ENCODE peak calls at places on chromosomes 7 and 10, in nine cellular contexts. F, E, D, I, P, M, X, Z and J are unnamed samples. For H3K9me3, the result is how much of the 10 kb centered on the place peaks cover.

GRCh38 chr7:87934699-87935372 is 785 bp downstream of the ADAM22 start:
- DNase-seq in M (peak), E (peak), X (peak), F (no peak), I (no peak), P (no peak), D (peak), Z (no peak), J (no peak)

GRCh38 chr10:116715396-116715795 is 27.0 kb downstream of the HSPA12A start:
- DNase-seq in X (no peak), M (no peak), Z (no peak), P (no peak), F (no peak), I (no peak), E (no peak), D (no peak), J (no peak)

GRCh38 chr10:62858364-62858763 is 42.2 kb upstream of the EGR2 start:
- DNase-seq in F (no peak), E (peak), X (no peak), Z (no peak), I (no peak), P (peak), D (peak), M (no peak), J (peak)

GRCh38 chr10:127998517-127999144 is 91.7 kb downstream of the PTPRE start:
- DNase-seq in P (no peak), Z (no peak), I (no peak), X (no peak), M (no peak), D (no peak), F (no peak), E (no peak), J (no peak)

GRCh38 chr7:20991544-20991943 is 204.9 kb upstream of the SP8 start:
- DNase-seq in D (no peak), X (no peak), I (no peak), Z (no peak), E (no peak), M (peak), F (no peak), P (no peak), J (no peak)

GRCh38 chr10:67943917-67944316 is 59.5 kb downstream of the SIRT1 start:
- DNase-seq in D (no peak), M (no peak), X (no peak), F (no peak), E (no peak), Z (no peak), P (no peak), I (no peak), J (no peak)

GRCh38 chr7:132368246-132368900 is 207.9 kb downstream of the PLXNA4 start:
- DNase-seq in D (no peak), P (no peak), Z (peak), I (no peak), X (no peak), E (no peak), M (no peak), F (no peak), J (no peak)

GRCh38 chr7:19060870-19061269 is 56.6 kb downstream of the TWIST1 start:
- DNase-seq in I (no peak), D (peak), Z (no peak), M (peak), F (no peak), E (peak), P (peak), X (no peak), J (no peak)

GRCh38 chr7:90995996-90996395 is 268.2 kb upstream of the FZD1 start:
- DNase-seq in E (no peak), P (no peak), X (no peak), D (no peak), F (no peak), M (no peak), I (no peak), Z (no peak), J (no peak)

GRCh38 chr7:95427123-95427522 is 7.7 kb downstream of the PON2 start:
- DNase-seq in D (no peak), I (no peak), E (no peak), M (no peak), Z (no peak), X (no peak), F (no peak), P (no peak), J (no peak)

GRCh38 chr7:96739609-96740008 is 30.0 kb upstream of the SEM1 start:
- DNase-seq in P (no peak), I (no peak), Z (no peak), F (no peak), E (no peak), X (no peak), D (no peak), M (no peak), J (no peak)

GRCh38 chr10:89217057-89217990 is 10.2 kb upstream of the CH25H start:
- DNase-seq in D (peak), M (peak), F (peak), E (peak), P (peak), X (peak), I (peak), Z (peak), J (peak)

GRCh38 chr10:5561704-5562645 is 37.2 kb downstream of the CALML3 start:
- DNase-seq in D (no peak), E (no peak), I (no peak), F (peak), Z (no peak), P (no peak), X (no peak), M (no peak), J (no peak)

GRCh38 chr7:16951483-16952080 is 69.8 kb upstream of the AGR3 start:
- DNase-seq in P (no peak), M (peak), F (no peak), X (no peak), E (no peak), Z (no peak), I (no peak), D (peak), J (no peak)

GRCh38 chr7:99990417-99990816 is 14.6 kb upstream of the AZGP1 start:
- DNase-seq in D (no peak), P (no peak), Z (no peak), I (no peak), E (no peak), F (no peak), X (no peak), M (no peak), J (no peak)

GRCh38 chr7:104922187-104923009 is 91.6 kb upstream of the KMT2E start:
- DNase-seq in E (peak), I (no peak), D (peak), F (no peak), X (no peak), Z (peak), M (no peak), P (peak), J (no peak)

GRCh38 chr7:102322202-102322715 is 34.0 kb downstream of the SPDYE6 start:
- DNase-seq in Z (no peak), I (no peak), X (no peak), F (no peak), D (no peak), E (peak), P (no peak), M (no peak), J (no peak)

GRCh38 chr7:49500741-49501140 is 272.7 kb upstream of the VWC2 start:
- DNase-seq in F (no peak), M (no peak), D (no peak), E (no peak), X (no peak), I (no peak), Z (no peak), P (no peak), J (no peak)
- H3K4me3 ChIP-seq in F (no peak), M (no peak), D (no peak), E (no peak), X (no peak), I (no peak), Z (no peak), P (no peak), J (no peak)

GRCh38 chr7:158467562-158467961 is 120.1 kb downstream of the PTPRN2 start:
- DNase-seq in X (no peak), M (no peak), P (no peak), I (no peak), F (no peak), D (no peak), E (no peak), Z (no peak), J (no peak)
- H3K9me3 ChIP-seq in X (under half), M (under half), P (under half), I (under half), F (under half), D (under half), E (under half), Z (under half), J (under half)

GRCh38 chr10:14562615-14563214 is 212.0 kb downstream of the FAM107B start:
- DNase-seq in M (no peak), E (no peak), P (no peak), F (no peak), D (no peak), I (no peak), X (no peak), Z (no peak), J (no peak)
- H3K4me3 ChIP-seq in M (no peak), E (no peak), P (no peak), F (no peak), D (no peak), I (no peak), X (no peak), Z (no peak), J (no peak)

GRCh38 chr7:83832009-83832408 is 183.1 kb upstream of the SEMA3E start:
- DNase-seq in I (no peak), Z (no peak), D (no peak), E (no peak), P (no peak), M (no peak), X (no peak), F (no peak), J (no peak)

GRCh38 chr7:83835424-83835823 is 186.5 kb upstream of the SEMA3E start:
- DNase-seq in F (no peak), M (peak), X (no peak), Z (no peak), D (peak), P (no peak), E (peak), I (no peak), J (no peak)

GRCh38 chr7:83837683-83838082 is 188.7 kb upstream of the SEMA3E start:
- DNase-seq in M (no peak), E (no peak), I (no peak), F (no peak), Z (no peak), X (no peak), P (no peak), D (no peak), J (no peak)

GRCh38 chr7:83836028-83836427 is 187.1 kb upstream of the SEMA3E start:
- DNase-seq in I (no peak), X (no peak), P (no peak), D (no peak), F (no peak), M (no peak), E (no peak), Z (no peak), J (no peak)
- H3K9me3 ChIP-seq in I (under half), X (under half), P (under half), D (under half), F (under half), M (under half), E (under half), Z (under half), J (under half)